ENCODE peak calls at places on chromosomes 3 and 15, in five cellular contexts. R is tibial artery, L is esophagus muscularis mucosa, K is heart left ventricle, S is stomach. J is an unnamed sample. For H3K27me3 and H3K4me1, the result is how much of the 10 kb centered on the place peaks cover.

GRCh38 chr3:123540285-123540684 is 44.6 kb downstream of the HACD2 start:
- DNase-seq in R (no peak), S (no peak), K (no peak), L (no peak), J (no peak)

GRCh38 chr3:55006277-55006676 is 78.4 kb upstream of the LRTM1 start:
- DNase-seq in S (no peak), K (no peak), L (no peak), R (no peak), J (no peak)

GRCh38 chr3:12138044-12138443 is 20.7 kb downstream of the TIMP4 start:
- DNase-seq in S (peak), L (no peak), K (no peak), R (no peak), J (no peak)

GRCh38 chr15:29312387-29312786 is 42.8 kb upstream of the NSMCE3 start:
- DNase-seq in L (peak), K (no peak), S (no peak), R (no peak), J (no peak)

GRCh38 chr3:48268381-48268935 is 27.6 kb downstream of the ZNF589 start:
- DNase-seq in K (no peak), L (no peak), R (no peak), S (peak), J (no peak)

GRCh38 chr15:72074335-72075060 is 43.5 kb downstream of the MYO9A start:
- DNase-seq in R (no peak), K (no peak), L (no peak), S (no peak), J (no peak)

GRCh38 chr3:153621988-153622387 is 460.0 kb downstream of the RAP2B start:
- DNase-seq in S (no peak), L (no peak), R (no peak), K (no peak), J (no peak)

GRCh38 chr15:70334286-70334685 is 236.6 kb upstream of the TLE3 start:
- DNase-seq in S (no peak), K (no peak), R (no peak), L (no peak), J (no peak)

GRCh38 chr3:10935028-10935427 is 57.5 kb upstream of the SLC6A1 start:
- DNase-seq in L (no peak), R (no peak), S (no peak), K (no peak), J (no peak)

GRCh38 chr3:156631323-156631722 is 43.1 kb upstream of the TIPARP start:
- DNase-seq in L (no peak), R (no peak), K (no peak), S (no peak), J (no peak)

DNA sequence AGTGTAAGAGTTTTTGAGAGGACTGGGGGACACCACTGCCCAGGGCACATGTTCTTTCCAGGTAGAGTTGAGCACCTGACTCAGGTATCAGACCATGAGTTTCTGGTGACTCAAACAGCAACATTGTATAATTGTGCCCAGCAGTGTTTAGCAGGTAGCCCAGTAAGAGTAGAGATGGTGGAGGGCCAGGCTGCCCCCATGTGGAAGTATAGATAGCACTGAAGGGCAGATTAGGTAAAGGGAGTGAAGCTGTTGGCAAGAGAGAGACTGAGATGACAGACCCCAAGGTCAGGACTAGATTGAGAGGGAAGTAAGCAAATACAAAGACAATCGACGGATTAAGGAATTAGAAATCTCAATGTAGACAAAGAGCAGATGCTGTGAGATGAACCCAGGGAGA is 74.6 kb downstream of the TRIM42 start:
- DNase-seq in R (no peak), K (no peak), S (no peak), L (no peak), J (no peak)
- H3K27me3 ChIP-seq in R (under half), K (under half), S (under half), L (under half), J (under half)

GRCh38 chr3:191333481-191333880 is 3.2 kb upstream of the UTS2B start:
- DNase-seq in R (no peak), L (no peak), K (no peak), S (no peak), J (no peak)

GRCh38 chr3:191330309-191330712 is at the start of gene UTS2B:
- DNase-seq in S (no peak), R (no peak), K (no peak), L (no peak), J (no peak)

GRCh38 chr3:191329654-191330308 is 545 bp downstream of the UTS2B start:
- DNase-seq in K (peak), L (no peak), R (peak), S (peak), J (peak)

GRCh38 chr3:191328963-191329653 is at the start of gene CCDC50:
- DNase-seq in R (peak), S (peak), K (peak), L (peak), J (peak)

DNA sequence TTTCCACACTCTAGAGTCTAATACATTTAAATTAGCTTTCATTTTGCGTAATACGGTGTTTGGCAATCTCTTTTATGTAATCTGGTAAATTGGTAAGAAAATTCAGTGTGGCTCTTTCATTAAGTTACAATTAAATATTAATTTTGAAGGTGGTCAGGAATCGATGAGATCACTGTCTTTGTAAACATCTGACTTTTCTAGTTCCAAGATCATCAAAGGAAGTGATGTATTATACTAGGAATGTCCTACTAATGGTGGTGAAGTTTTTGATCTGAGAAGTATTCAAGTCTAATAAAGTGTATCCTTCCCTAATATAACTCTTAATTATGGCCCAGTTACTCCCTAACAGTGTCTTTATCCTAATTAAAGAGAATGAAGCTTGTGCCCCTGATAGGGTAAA is 1.1 kb upstream of the UTS2B start:
- DNase-seq in R (no peak), K (no peak), L (no peak), S (no peak), J (no peak)
- H3K4me1 ChIP-seq in R (under half), K (half or more), L (under half), S (half or more), J (under half)

GRCh38 chr3:146384786-146385185 is 84.6 kb downstream of the PLSCR2 start:
- DNase-seq in S (no peak), L (no peak), K (no peak), R (no peak), J (no peak)

GRCh38 chr3:146380052-146380451 is 89.3 kb downstream of the PLSCR2 start:
- DNase-seq in L (no peak), R (no peak), S (no peak), K (no peak), J (no peak)

GRCh38 chr3:146387566-146387965 is 81.8 kb downstream of the PLSCR2 start:
- DNase-seq in R (no peak), L (no peak), S (no peak), K (no peak), J (no peak)

GRCh38 chr3:146382386-146382785 is 87.0 kb downstream of the PLSCR2 start:
- DNase-seq in L (no peak), R (no peak), K (no peak), S (no peak), J (no peak)
- TF ChIP-seq CTCF in L (no peak), R (no peak), K (no peak), S (no peak), J (no peak)

GRCh38 chr15:91104111-91104510 is 4.1 kb downstream of the SV2B start:
- DNase-seq in L (no peak), S (no peak), R (no peak), K (no peak), J (no peak)
- H3K27me3 ChIP-seq in L (under half), S (half or more), R (under half), K (under half), J (half or more)

GRCh38 chr3:118544458-118544857 is 490.2 kb downstream of the IGSF11 start:
- DNase-seq in L (no peak), R (no peak), S (no peak), K (no peak), J (no peak)
- H3K4me1 ChIP-seq in L (under half), R (under half), S (under half), K (under half), J (under half)

DNA sequence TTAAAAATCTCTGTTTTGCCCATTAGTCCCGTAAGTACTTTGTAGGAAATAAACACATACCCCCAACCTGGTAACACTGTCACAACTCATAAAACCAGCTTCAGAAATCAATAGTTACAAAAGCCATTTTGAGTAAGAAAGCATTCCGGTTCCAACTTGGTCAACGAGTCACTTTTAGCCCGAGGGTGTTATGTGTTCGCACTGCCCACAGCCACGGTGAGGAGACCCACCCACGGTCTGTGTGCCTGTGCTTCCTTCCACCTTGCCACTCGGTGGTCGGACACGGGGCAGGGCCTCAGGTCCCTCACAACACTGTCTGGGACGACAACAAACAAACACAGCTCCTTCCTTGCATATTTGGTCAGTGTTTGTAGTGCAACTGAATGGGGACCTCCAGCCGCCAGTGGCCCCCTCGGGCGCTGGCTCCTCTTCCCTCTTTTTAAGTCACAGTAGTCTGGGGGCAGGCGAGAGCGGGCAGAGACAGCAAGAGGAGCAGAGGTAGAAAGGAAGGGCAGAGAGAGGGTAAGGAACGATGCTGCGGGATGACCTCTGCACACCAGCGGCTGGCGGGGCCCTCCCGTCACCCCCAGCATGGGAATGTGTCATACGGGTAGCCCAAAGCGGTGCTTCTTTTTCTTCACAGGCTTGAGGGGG is 5.2 kb upstream of the MUSTN1 start:
- DNase-seq in K (peak), R (no peak), L (no peak), S (no peak), J (no peak)
- TF ChIP-seq CTCF in K (no peak), R (no peak), L (no peak), S (no peak), J (no peak)

GRCh38 chr15:73850228-73850627 is 23.1 kb upstream of the TBC1D21 start:
- DNase-seq in S (no peak), L (no peak), R (no peak), K (no peak), J (no peak)
- H3K27me3 ChIP-seq in S (under half), L (under half), R (under half), K (under half), J (under half)

GRCh38 chr15:85642054-85642692 is 152.6 kb downstream of the KLHL25 start:
- DNase-seq in L (no peak), K (no peak), R (no peak), S (no peak), J (no peak)
- H3K4me1 ChIP-seq in L (half or more), K (half or more), R (under half), S (half or more), J (under half)

DNA sequence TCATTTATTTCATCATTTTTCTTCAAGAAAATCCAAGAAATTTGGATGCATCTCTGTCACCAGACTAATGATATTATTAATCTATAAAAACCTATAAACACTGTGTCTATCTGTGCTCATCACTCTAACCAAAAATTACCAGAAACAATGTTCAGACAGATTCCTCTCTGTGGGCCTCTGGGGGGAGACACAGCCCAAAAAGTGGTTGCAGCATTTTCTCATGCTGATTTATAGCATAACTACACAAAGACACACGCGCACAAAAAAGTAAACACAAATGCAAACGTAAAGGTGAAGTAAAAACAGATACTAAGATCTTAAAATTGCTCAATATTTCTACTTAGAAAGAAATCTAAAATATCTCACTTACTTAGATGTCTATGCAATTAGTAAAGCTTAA is 976.0 kb downstream of the GBE1 start:
- DNase-seq in L (no peak), R (no peak), S (no peak), K (no peak), J (peak)
- TF ChIP-seq CTCF in L (no peak), R (no peak), S (no peak), K (no peak), J (peak)

DNA sequence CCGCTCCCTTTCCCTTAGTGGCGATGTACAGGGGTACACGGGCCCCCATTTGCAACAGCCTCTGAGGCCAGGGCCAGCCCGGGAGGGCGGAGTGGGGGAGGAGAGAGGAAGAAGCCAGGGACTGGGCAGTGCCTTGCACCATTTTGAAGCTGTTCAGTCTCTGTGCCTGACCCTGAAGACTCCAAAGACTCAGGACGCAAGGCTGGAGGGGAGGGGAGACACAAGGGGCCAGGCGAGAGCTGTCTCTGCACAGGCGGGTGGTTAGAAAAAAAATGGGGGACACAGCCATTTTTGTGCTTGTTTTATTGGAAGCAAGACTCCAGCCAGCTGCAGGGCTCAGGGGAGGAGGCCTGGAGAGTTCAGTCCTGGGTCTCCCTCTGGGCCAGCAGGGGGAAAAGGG is 1.6 kb downstream of the RPP25 start:
- DNase-seq in L (no peak), S (no peak), R (no peak), K (no peak), J (peak)
- H3K27me3 ChIP-seq in L (under half), S (under half), R (under half), K (under half), J (under half)